ENCODE peak calls at places on chromosome X, in six cellular contexts. T is effector CD8-positive, alpha-beta T cell; C is Calu3; S is D341Med; M is cardiac fibroblast; F is T47D. J is an unnamed sample.

GRCh38 chrX:41922125-41922521 is 1.2 kb downstream of the CASK start:
- DNase-seq in M (peak), F (peak), S (peak), T (no peak), C (no peak), J (no peak)

GRCh38 chrX:15785176-15785735 is 5.0 kb upstream of the ZRSR2 start:
- DNase-seq in T (no peak), M (no peak), F (no peak), S (no peak), C (no peak), J (no peak)

GRCh38 chrX:18617351-18617750 is 54.6 kb downstream of the RS1 start:
- DNase-seq in T (no peak), S (no peak), M (peak), F (no peak), C (peak), J (no peak)

GRCh38 chrX:80216086-80216485 is 201.5 kb downstream of the TBX22 start:
- DNase-seq in F (no peak), T (no peak), S (no peak), M (peak), C (no peak), J (no peak)

GRCh38 chrX:139077303-139078131 is 366.0 kb upstream of the FGF13 start:
- DNase-seq in S (no peak), C (no peak), T (no peak), M (peak), F (no peak), J (no peak)

GRCh38 chrX:51922561-51922960 is 29.1 kb downstream of the MAGED1 start:
- DNase-seq in S (no peak), T (no peak), F (no peak), M (no peak), C (no peak), J (no peak)

GRCh38 chrX:10904220-10904619 is 206.9 kb upstream of the HCCS start:
- DNase-seq in M (no peak), F (no peak), C (no peak), T (no peak), S (no peak), J (no peak)

GRCh38 chrX:79079477-79079876 is 65.0 kb upstream of the GPR174 start:
- DNase-seq in S (no peak), M (no peak), T (no peak), F (no peak), C (no peak), J (no peak)

GRCh38 chrX:12139934-12140611 is 1.8 kb downstream of the FRMPD4 start:
- DNase-seq in C (no peak), F (no peak), S (no peak), T (no peak), M (peak), J (no peak)

GRCh38 chrX:39813631-39814246 is 284.0 kb downstream of the BCOR start:
- DNase-seq in T (no peak), C (peak), F (no peak), M (peak), S (peak), J (peak)

GRCh38 chrX:13448941-13449340 is 120.5 kb upstream of the EGFL6 start:
- DNase-seq in T (no peak), M (no peak), F (no peak), C (no peak), S (no peak), J (no peak)

GRCh38 chrX:28625223-28625622 is 38.0 kb downstream of the IL1RAPL1 start:
- DNase-seq in T (no peak), S (no peak), F (no peak), M (no peak), C (no peak), J (no peak)

GRCh38 chrX:109487640-109488039 is 5.8 kb upstream of the GUCY2F start:
- DNase-seq in M (no peak), T (no peak), S (no peak), F (no peak), C (no peak), J (no peak)

J was measured in LNCaP clone FGC.